ENCODE peak calls at places on chromosome 7, in four cellular contexts. S is A549, N is body of pancreas, C is heart left ventricle. R is an unnamed sample.

GRCh38 chr7:33773053-33773452 is 132.3 kb upstream of the BMPER start:
- DNase-seq in N (no peak), S (no peak), C (no peak), R (no peak)

GRCh38 chr7:124246262-124246863 is 213.5 kb upstream of the TMEM229A start:
- DNase-seq in C (no peak), S (no peak), N (no peak), R (no peak)

GRCh38 chr7:64834989-64835388 is 40.8 kb downstream of the ZNF138 start:
- DNase-seq in C (no peak), S (no peak), N (no peak), R (no peak)

GRCh38 chr7:126791306-126791705 is 461.4 kb downstream of the GRM8 start:
- DNase-seq in S (no peak), C (no peak), N (no peak), R (no peak)

GRCh38 chr7:39613577-39613976 is 9.8 kb upstream of the RALA start:
- DNase-seq in S (no peak), C (no peak), N (no peak), R (no peak)

GRCh38 chr7:157692156-157693011 is 355.6 kb downstream of the DNAJB6 start:
- DNase-seq in S (no peak), N (no peak), C (no peak), R (no peak)

GRCh38 chr7:24763303-24763901 is 6.1 kb upstream of the GSDME start:
- DNase-seq in S (no peak), C (no peak), N (no peak), R (no peak)

GRCh38 chr7:143381427-143382125 is 431 bp downstream of the ZYX start:
- DNase-seq in C (peak; percentile 80), S (peak; percentile 50), N (peak; percentile 82), R (peak; percentile 49)

GRCh38 chr7:131015131-131015954 is 281.3 kb upstream of the KLF14 start:
- DNase-seq in N (no peak), C (no peak), S (peak; percentile 71), R (no peak)

GRCh38 chr7:149381245-149381644 is 79.6 kb downstream of the ZNF777 start:
- DNase-seq in C (no peak), N (no peak), S (no peak), R (no peak)

GRCh38 chr7:27901028-27901760 is 161.2 kb downstream of the TAX1BP1 start:
- DNase-seq in C (no peak), S (no peak), N (no peak), R (peak; percentile 53)

GRCh38 chr7:362416-363096 is 72.6 kb downstream of the FOXL3 start:
- DNase-seq in N (peak; percentile 57), C (no peak), S (no peak), R (peak; percentile 45)

GRCh38 chr7:127798023-127798422 is 146.0 kb downstream of the SND1 start:
- DNase-seq in N (peak; percentile 40), S (no peak), C (peak; percentile 23), R (no peak)

GRCh38 chr7:110839866-110840265 is 251.1 kb upstream of the LRRN3 start:
- DNase-seq in S (peak; percentile 32), C (peak; percentile 27), N (peak; percentile 9), R (peak; percentile 3)

GRCh38 chr7:24718977-24719491 is 38.2 kb downstream of the GSDME start:
- DNase-seq in C (no peak), S (no peak), N (no peak), R (no peak)

GRCh38 chr7:38950309-38950708 is 27.4 kb upstream of the POU6F2 start:
- DNase-seq in N (no peak), C (no peak), S (peak; percentile 12), R (no peak)

GRCh38 chr7:44959433-44959951 is 19.3 kb downstream of the MYO1G start:
- DNase-seq in S (peak; percentile 46), N (no peak), C (no peak), R (no peak)

GRCh38 chr7:93697901-93698300 is 123.4 kb upstream of the CALCR start:
- DNase-seq in S (no peak), N (no peak), C (no peak), R (no peak)

DNA sequence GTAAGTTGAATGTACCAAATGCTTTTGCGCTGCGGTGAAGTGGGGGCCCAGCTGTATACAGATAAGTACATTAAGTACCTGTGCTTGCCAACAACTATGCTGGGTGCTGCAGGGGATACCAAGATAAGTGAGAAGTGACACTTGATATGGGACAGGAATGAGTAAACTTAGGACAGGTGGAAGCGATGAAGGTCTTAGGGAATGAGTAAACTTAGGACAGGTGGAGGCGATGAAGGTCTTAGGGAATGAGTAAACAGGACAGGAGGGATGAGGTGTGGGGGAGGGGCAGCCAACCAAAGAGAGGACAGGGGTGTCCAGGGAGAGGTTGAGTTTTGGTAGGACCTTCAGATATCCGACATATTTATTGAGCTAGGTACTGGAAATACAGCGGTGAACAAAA is 1.4 kb downstream of the MDH2 start:
- DNase-seq in N (no peak), C (no peak), S (no peak), R (no peak)
- H3K27ac ChIP-seq in N (no peak overlapping the region), C (no peak overlapping the region), S (peak overlapping the region; percentile 98), R (no peak overlapping the region)

GRCh38 chr7:66639773-66640172 is 11.1 kb downstream of the KCTD7 start:
- DNase-seq in C (no peak), S (no peak), N (no peak), R (no peak)

GRCh38 chr7:66642186-66642585 is 13.5 kb downstream of the KCTD7 start:
- DNase-seq in C (no peak), S (no peak), N (no peak), R (no peak)

GRCh38 chr7:66641526-66641871 is 12.8 kb downstream of the KCTD7 start:
- DNase-seq in S (no peak), C (no peak), N (no peak), R (no peak)

GRCh38 chr7:66642932-66643331 is 14.3 kb downstream of the KCTD7 start:
- DNase-seq in S (no peak), C (no peak), N (no peak), R (no peak)

DNA sequence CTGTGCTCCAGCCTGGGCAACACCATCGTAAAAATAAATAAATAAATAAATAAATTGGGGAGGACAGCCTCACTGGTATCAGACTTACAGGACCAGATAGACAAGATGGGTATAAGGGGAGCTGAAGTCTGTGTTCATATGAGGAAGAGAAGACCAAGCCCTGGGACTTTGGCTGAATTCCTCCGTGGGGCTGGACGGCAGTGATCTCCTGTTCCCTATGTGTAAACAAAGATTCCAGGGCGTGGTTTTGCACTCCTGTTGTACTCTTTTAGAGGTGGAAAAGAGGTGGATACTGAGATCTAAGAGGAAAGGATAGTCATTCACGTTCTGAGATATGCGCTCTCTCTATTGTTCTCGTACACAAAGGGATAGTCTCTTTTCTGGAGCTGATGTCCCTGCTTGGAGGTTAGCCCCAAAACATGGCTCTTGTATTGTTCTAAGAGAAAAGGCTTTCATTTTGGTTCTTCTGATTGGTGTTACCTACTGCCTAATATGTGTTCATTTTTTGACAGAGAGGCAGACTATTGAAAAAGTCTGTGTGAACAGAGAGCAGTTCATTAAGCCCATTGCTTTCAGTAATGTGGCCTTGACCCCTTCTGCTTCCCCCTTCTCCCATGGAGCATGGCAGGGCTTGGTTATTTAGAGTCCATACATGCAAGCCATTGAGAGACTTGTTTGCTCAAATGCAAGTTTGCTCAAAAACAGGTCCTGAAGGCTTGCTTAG is 12.3 kb downstream of the KCTD7 start:
- DNase-seq in C (no peak), S (peak; percentile 23), N (no peak), R (peak; percentile 93)
- H3K27ac ChIP-seq in C (no peak overlapping the region), S (no peak overlapping the region), N (no peak overlapping the region), R (no peak overlapping the region)

GRCh38 chr7:150449206-150449956 is 1.0 kb upstream of the GIMAP8 start:
- DNase-seq in S (no peak), C (no peak), N (no peak), R (no peak)
- H3K27ac ChIP-seq in S (no peak overlapping the region), C (peak overlapping the region; percentile 97), N (no peak overlapping the region), R (peak overlapping the region; percentile 73)

DNA sequence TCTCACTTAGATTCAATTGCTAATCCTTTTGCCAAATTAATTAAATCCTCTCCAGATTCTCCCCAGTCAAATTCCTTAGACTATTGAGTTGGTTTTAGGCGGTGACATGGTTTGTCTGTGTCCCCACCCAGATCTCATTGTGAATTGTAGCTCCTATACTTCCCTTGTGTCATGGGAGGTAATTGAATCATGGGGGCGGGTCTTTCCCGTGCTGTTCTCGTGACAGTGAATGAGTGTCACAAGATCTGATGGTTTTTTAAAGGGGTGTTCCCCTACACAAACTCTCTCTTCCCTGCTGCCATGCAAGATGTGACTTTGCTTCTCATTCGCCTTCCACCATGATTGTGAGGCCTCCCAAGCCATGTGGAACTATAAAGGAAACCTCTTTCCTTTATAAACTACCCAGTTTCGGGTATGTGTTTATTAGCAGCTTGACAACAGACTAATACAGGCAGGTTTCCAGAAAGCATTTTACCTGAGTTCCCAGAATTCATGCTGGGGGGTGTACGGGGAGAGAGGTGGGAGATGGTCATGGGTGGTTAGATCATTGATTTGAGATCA is 44.7 kb upstream of the GARS1 start:
- DNase-seq in S (no peak), C (peak; percentile 43), N (no peak), R (no peak)
- H3K27ac ChIP-seq in S (no peak overlapping the region), C (peak overlapping the region; percentile 53), N (no peak overlapping the region), R (no peak overlapping the region)

DNA sequence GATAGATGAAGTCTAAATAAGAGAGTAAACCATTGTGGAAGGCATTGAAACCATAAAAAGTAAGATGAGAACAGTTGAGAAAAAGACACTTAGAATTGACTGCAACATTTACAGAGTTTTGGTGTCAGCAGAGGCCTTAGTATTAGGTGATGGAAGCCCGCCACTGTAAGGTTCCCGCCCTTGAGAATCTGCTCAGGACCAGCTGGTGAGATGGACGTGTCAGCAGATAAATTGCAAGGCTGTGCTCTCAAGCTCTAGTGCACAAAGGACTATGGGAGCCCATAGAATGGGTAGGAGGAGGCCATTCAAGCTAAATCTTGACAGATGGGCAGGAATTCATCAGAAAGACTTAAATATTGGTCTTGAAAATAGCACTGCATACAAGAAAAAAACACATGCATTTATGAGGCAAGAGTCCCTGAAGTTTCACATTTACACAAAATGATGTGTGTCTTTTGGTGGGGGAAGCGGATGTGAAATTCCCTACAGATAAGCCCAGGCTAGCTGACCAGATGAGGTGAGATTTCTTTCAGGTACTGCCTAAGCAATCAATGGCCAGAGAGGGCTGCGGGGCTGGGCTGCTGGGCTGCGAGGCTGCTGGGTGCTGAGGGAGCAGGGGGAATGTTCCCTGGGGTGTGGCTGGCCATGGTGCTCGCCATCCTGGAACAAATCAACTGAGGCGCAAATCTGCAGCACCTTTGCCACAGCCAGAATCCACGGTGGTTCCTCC is 42.5 kb downstream of the SYPL1 start:
- DNase-seq in S (no peak), C (no peak), N (no peak), R (no peak)
- H3K27ac ChIP-seq in S (no peak overlapping the region), C (peak overlapping the region; percentile 41), N (no peak overlapping the region), R (no peak overlapping the region)

GRCh38 chr7:134899729-134900128 is 86.6 kb upstream of the AGBL3 start:
- DNase-seq in C (no peak), S (peak; percentile 68), N (no peak), R (no peak)
- H3K27ac ChIP-seq in C (peak overlapping the region; percentile 15), S (peak overlapping the region; percentile 86), N (no peak overlapping the region), R (no peak overlapping the region)

R was measured in small intestine.